ENCODE peak calls at places on chromosomes 13 and 19, in eight cellular contexts. U, N, Z, O, H, B, R and W are unnamed samples.
A peak's percentile ranks its signal among the peaks of the same experiment; 100 is the strongest.

GRCh38 chr19:18531485-18531884 is 9.6 kb upstream of the ELL start:
- DNase-seq in U (no peak), N (no peak), Z (no peak), O (no peak), H (no peak), B (no peak), R (no peak), W (no peak)

GRCh38 chr19:10271543-10272086 is 695 bp downstream of the ICAM1 start:
- DNase-seq in U (peak; percentile 23), N (no peak), Z (no peak), O (no peak), H (peak; percentile 54), B (no peak), R (no peak), W (no peak)

GRCh38 chr19:53555352-53555751 is 17.4 kb downstream of the ZNF331 start:
- DNase-seq in U (no peak), N (no peak), Z (no peak), O (no peak), H (peak; percentile 28), B (no peak), R (no peak), W (no peak)

GRCh38 chr13:25848822-25849740 is 202.7 kb downstream of the SHISA2 start:
- DNase-seq in U (no peak), N (no peak), Z (no peak), O (no peak), H (no peak), B (no peak), R (no peak), W (no peak)

GRCh38 chr13:48626077-48626449 is 27.7 kb upstream of the CYSLTR2 start:
- DNase-seq in U (no peak), N (no peak), Z (no peak), O (no peak), H (no peak), B (no peak), R (no peak), W (no peak)

GRCh38 chr19:14053500-14053899 is 8.4 kb downstream of the PALM3 start:
- DNase-seq in U (no peak), N (no peak), Z (no peak), O (no peak), H (no peak), B (no peak), R (no peak), W (no peak)

GRCh38 chr13:88051746-88052482 is 380.7 kb downstream of the SLITRK5 start:
- DNase-seq in U (no peak), N (no peak), Z (no peak), O (no peak), H (no peak), B (no peak), R (no peak), W (no peak)

GRCh38 chr13:44810067-44810840 is 179.0 kb downstream of the NUFIP1 start:
- DNase-seq in U (no peak), N (no peak), Z (no peak), O (no peak), H (no peak), B (peak; percentile 31), R (no peak), W (no peak)

GRCh38 chr19:2255982-2256685 is at the start of gene JSRP1:
- DNase-seq in U (no peak), N (peak; percentile 92), Z (no peak), O (no peak), H (no peak), B (no peak), R (no peak), W (no peak)

GRCh38 chr13:59088716-59089115 is 1075.0 kb downstream of the DIAPH3 start:
- DNase-seq in U (peak; percentile 2), N (no peak), Z (no peak), O (no peak), H (no peak), B (no peak), R (no peak), W (no peak)

GRCh38 chr19:39319892-39320168 is 833 bp downstream of the LRFN1 start:
- DNase-seq in U (no peak), N (no peak), Z (no peak), O (no peak), H (no peak), B (no peak), R (no peak), W (no peak)

GRCh38 chr19:42683917-42684513 is 56.3 kb downstream of the PSG3 start:
- DNase-seq in U (peak; percentile 17), N (peak; percentile 36), Z (no peak), O (no peak), H (no peak), B (no peak), R (no peak), W (no peak)

GRCh38 chr19:46678110-46678732 is 17.2 kb upstream of the DACT3 start:
- DNase-seq in U (no peak), N (no peak), Z (no peak), O (no peak), H (no peak), B (peak; percentile 31), R (no peak), W (peak; percentile 36)

GRCh38 chr13:67916650-67917049 is 686.5 kb upstream of the PCDH9 start:
- DNase-seq in U (no peak), N (no peak), Z (no peak), O (no peak), H (no peak), B (no peak), R (no peak), W (no peak)

GRCh38 chr19:38194061-38194701 is 29.8 kb downstream of the DPF1 start:
- DNase-seq in U (no peak), N (no peak), Z (no peak), O (no peak), H (no peak), B (no peak), R (no peak), W (no peak)

GRCh38 chr13:27599845-27600553 is 20.3 kb downstream of the LNX2 start:
- DNase-seq in U (peak; percentile 56), N (no peak), Z (no peak), O (no peak), H (no peak), B (peak; percentile 34), R (no peak), W (no peak)

GRCh38 chr19:35644987-35645679 is 3.0 kb upstream of the COX6B1 start:
- DNase-seq in U (peak; percentile 71), N (peak; percentile 63), Z (peak; percentile 38), O (peak; percentile 34), H (peak; percentile 80), B (peak; percentile 87), R (no peak), W (peak; percentile 56)